ENCODE peak calls at places on chromosomes 2 and 18, in seven cellular contexts. K, D, B, E, U, F and C are unnamed samples.

GRCh38 chr2:170554278-170554955 is 160.7 kb upstream of the SP5 start:
- DNase-seq in K (no peak), D (peak; percentile 84), B (no peak), E (peak; percentile 24), U (peak; percentile 72), F (peak; percentile 87), C (no peak)

GRCh38 chr18:76678248-76678647 is 144.1 kb upstream of the ZNF236 start:
- DNase-seq in K (no peak), D (no peak), B (no peak), E (no peak), U (no peak), F (no peak), C (no peak)

GRCh38 chr2:100980046-100980445 is 22.0 kb upstream of the RPL31 start:
- DNase-seq in K (no peak), D (no peak), B (no peak), E (no peak), U (no peak), F (no peak), C (no peak)

GRCh38 chr18:48792611-48793368 is 158.0 kb downstream of the SMAD7 start:
- DNase-seq in K (no peak), D (no peak), B (no peak), E (no peak), U (no peak), F (no peak), C (no peak)

GRCh38 chr18:44411277-44411900 is 269.3 kb upstream of the SETBP1 start:
- DNase-seq in K (no peak), D (no peak), B (no peak), E (no peak), U (no peak), F (peak; percentile 38), C (no peak)

GRCh38 chr2:60644942-60645341 is 91.5 kb upstream of the BCL11A start:
- DNase-seq in K (no peak), D (no peak), B (no peak), E (no peak), U (no peak), F (no peak), C (no peak)

GRCh38 chr2:157480182-157480961 is 36.5 kb upstream of the CYTIP start:
- DNase-seq in K (peak; percentile 24), D (no peak), B (peak; percentile 57), E (peak; percentile 31), U (no peak), F (peak; percentile 83), C (no peak)

GRCh38 chr18:54742654-54743053 is 85.6 kb upstream of the RAB27B start:
- DNase-seq in K (peak; percentile 99), D (peak; percentile 65), B (peak; percentile 41), E (peak; percentile 98), U (peak; percentile 11), F (peak; percentile 100), C (no peak)

GRCh38 chr2:98927059-98927458 is 9.0 kb downstream of the CRACDL start:
- DNase-seq in K (no peak), D (no peak), B (peak; percentile 29), E (no peak), U (no peak), F (peak; percentile 37), C (no peak)

GRCh38 chr2:54060000-54060399 is 55.4 kb upstream of the ACYP2 start:
- DNase-seq in K (peak; percentile 65), D (no peak), B (no peak), E (no peak), U (no peak), F (peak; percentile 49), C (no peak)

GRCh38 chr18:28178720-28179119 is 1.8 kb upstream of the CDH2 start:
- DNase-seq in K (peak; percentile 44), D (no peak), B (no peak), E (no peak), U (no peak), F (no peak), C (no peak)

GRCh38 chr2:23532311-23533013 is 147.5 kb downstream of the KLHL29 start:
- DNase-seq in K (no peak), D (no peak), B (no peak), E (no peak), U (no peak), F (no peak), C (no peak)

GRCh38 chr2:111930875-111931274 is 32.5 kb downstream of the MERTK start:
- DNase-seq in K (peak; percentile 65), D (no peak), B (no peak), E (no peak), U (peak; percentile 72), F (peak; percentile 87), C (no peak)

GRCh38 chr2:71756280-71756906 is 303.0 kb downstream of the DYSF start:
- DNase-seq in K (peak; percentile 35), D (no peak), B (no peak), E (no peak), U (no peak), F (peak; percentile 66), C (no peak)

GRCh38 chr2:170362895-170363582 is 185.1 kb downstream of the MYO3B start:
- DNase-seq in K (no peak), D (no peak), B (no peak), E (no peak), U (no peak), F (peak; percentile 29), C (no peak)

GRCh38 chr2:54457326-54458023 is 1.3 kb downstream of the SPTBN1 start:
- DNase-seq in K (no peak), D (no peak), B (peak; percentile 78), E (no peak), U (no peak), F (peak; percentile 15), C (no peak)

GRCh38 chr2:210630904-210631560 is 74.6 kb downstream of the CPS1 start:
- DNase-seq in K (no peak), D (no peak), B (no peak), E (no peak), U (no peak), F (no peak), C (no peak)

GRCh38 chr2:236517463-236518077 is 52.1 kb upstream of the ACKR3 start:
- DNase-seq in K (no peak), D (no peak), B (no peak), E (no peak), U (no peak), F (no peak), C (no peak)

GRCh38 chr2:130355578-130356431 is at the start of gene PTPN18:
- DNase-seq in K (peak; percentile 85), D (no peak), B (peak; percentile 96), E (no peak), U (peak; percentile 74), F (peak; percentile 85), C (peak; percentile 69)

GRCh38 chr18:43271593-43272432 is 5.5 kb downstream of the SYT4 start:
- DNase-seq in K (peak; percentile 61), D (peak; percentile 27), B (no peak), E (peak; percentile 7), U (peak; percentile 1), F (peak; percentile 69), C (no peak)

GRCh38 chr2:182302174-182302573 is 124.7 kb downstream of the PDE1A start:
- DNase-seq in K (peak; percentile 90), D (no peak), B (no peak), E (peak; percentile 79), U (no peak), F (peak; percentile 79), C (no peak)

GRCh38 chr2:5123597-5124196 is 568.5 kb upstream of the SOX11 start:
- DNase-seq in K (no peak), D (no peak), B (no peak), E (no peak), U (no peak), F (no peak), C (no peak)

GRCh38 chr2:5121106-5121505 is 571.1 kb upstream of the SOX11 start:
- DNase-seq in K (no peak), D (no peak), B (no peak), E (no peak), U (no peak), F (no peak), C (no peak)

GRCh38 chr2:5125017-5125730 is 567.0 kb upstream of the SOX11 start:
- DNase-seq in K (no peak), D (no peak), B (no peak), E (no peak), U (no peak), F (no peak), C (no peak)

GRCh38 chr2:5121677-5122076 is 570.5 kb upstream of the SOX11 start:
- DNase-seq in K (no peak), D (no peak), B (no peak), E (no peak), U (no peak), F (no peak), C (no peak)
- TF ChIP-seq CTCF in K (no peak), D (no peak), B (no peak), E (no peak), U (no peak), F (no peak), C (no peak)

DNA sequence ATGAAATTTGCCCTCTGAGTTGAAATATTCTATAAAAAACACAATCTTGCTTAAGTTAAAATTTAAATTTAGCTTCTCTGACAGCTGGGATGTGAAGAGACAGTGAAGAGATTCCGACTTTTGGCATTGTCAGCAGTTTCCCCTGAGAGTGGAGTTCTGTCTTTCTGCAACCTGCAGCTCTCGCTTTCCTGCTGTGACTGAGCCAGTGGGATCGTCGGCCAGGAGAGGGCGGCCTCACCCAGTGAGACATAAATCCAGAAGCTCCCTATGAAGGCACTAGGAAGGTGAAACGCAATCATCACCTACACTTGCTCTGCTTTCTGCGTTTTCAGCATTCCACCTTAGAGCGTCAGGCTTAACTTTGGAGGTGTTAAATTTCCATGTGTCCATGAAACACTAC is 75.4 kb upstream of the HNMT start:
- DNase-seq in K (no peak), D (no peak), B (no peak), E (no peak), U (peak; percentile 17), F (peak; percentile 10), C (no peak)
- TF ChIP-seq CTCF in K (peak; percentile 29), D (peak; percentile 64), B (peak; percentile 25), E (peak; percentile 44), U (peak; percentile 17), F (peak; percentile 42), C (peak; percentile 63)

DNA sequence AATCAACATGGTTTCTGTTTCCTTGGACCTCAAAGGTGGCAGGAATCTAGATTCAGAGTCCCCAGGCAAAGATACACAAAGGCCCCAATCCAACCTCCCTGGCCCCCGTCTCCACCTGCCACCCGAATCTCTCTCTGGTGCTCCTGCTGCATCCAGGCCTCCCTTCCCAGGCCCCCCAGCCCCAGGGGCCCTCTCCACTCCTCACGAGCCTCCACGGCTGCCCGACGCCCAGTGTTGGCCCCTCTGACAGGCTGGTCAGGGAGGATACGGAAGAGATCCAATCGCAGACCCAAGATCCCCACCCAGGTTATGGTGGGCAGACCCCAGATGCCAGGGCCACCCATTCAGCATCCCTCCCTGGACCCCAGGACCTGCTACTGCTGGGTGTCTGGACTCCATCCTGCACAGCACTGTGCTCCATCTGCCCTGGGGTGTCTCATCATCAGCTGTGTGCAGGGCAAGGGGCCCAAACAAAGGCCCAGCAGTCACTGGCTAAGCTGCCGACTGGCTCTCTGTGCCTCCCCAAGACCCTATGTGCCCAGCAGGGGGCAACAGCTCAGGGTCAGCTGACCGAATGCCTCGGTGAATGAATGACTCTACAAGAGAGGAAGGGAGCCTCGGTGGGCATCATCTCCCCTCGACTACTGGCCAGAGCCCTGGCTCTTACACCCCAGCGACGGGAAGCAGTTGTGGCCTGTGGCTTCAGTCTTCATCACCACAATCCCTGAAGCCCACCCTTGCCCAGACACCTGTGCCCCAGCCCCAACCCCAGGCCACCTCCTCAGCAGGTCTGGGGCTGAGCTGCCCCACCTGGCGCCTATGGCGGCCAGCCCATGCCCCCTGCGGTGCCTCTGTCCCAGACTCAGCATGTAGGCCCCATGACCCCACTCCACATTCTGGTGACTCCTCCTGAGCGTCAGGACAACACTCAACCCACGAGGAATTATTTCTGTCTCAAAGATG is 2.0 kb upstream of the GPR17 start:
- DNase-seq in K (no peak), D (no peak), B (peak; percentile 78), E (no peak), U (no peak), F (no peak), C (no peak)
- TF ChIP-seq CTCF in K (no peak), D (peak; percentile 12), B (no peak), E (no peak), U (no peak), F (no peak), C (no peak)

GRCh38 chr2:151853070-151853758 is 25.0 kb upstream of the ARL5A start:
- DNase-seq in K (no peak), D (no peak), B (no peak), E (no peak), U (no peak), F (no peak), C (no peak)
- TF ChIP-seq CTCF in K (no peak), D (no peak), B (no peak), E (no peak), U (no peak), F (no peak), C (no peak)